ENCODE peak calls at places on chromosomes 5 and 9, in five cellular contexts. E is fibroblast of lung, T is cardiac muscle cell, F is sigmoid colon, Z is tibial artery. P is an unnamed sample. For H3K27me3, the result is how much of the 10 kb centered on the place peaks cover.

GRCh38 chr5:175797521-175798038 is 73.8 kb upstream of the CPLX2 start:
- DNase-seq in E (no peak), T (no peak), F (no peak), Z (no peak), P (no peak)

GRCh38 chr5:105836906-105837305 is 1833.8 kb downstream of the EFNA5 start:
- DNase-seq in E (no peak), T (no peak), F (no peak), Z (no peak), P (no peak)

GRCh38 chr5:140672455-140673186 is 755 bp downstream of the DND1 start:
- DNase-seq in E (peak), T (peak), F (no peak), Z (no peak), P (no peak)

GRCh38 chr5:139903805-139904565 is 108.4 kb downstream of the PSD2 start:
- DNase-seq in E (no peak), T (peak), F (peak), Z (peak), P (no peak)

GRCh38 chr5:139461698-139462097 is 845 bp downstream of the ECSCR start:
- DNase-seq in E (peak), T (peak), F (no peak), Z (no peak), P (no peak)

GRCh38 chr9:69122086-69122390 is 52.0 kb upstream of the TJP2 start:
- DNase-seq in E (peak), T (peak), F (peak), Z (peak), P (peak)

GRCh38 chr5:151123897-151124751 is 33.5 kb downstream of the ANXA6 start:
- DNase-seq in E (peak), T (peak), F (peak), Z (peak), P (no peak)

GRCh38 chr5:16536246-16536645 is 70.6 kb upstream of the ZNF622 start:
- DNase-seq in E (peak), T (no peak), F (no peak), Z (no peak), P (no peak)

GRCh38 chr5:107418902-107419301 is 251.8 kb downstream of the EFNA5 start:
- DNase-seq in E (no peak), T (no peak), F (no peak), Z (no peak), P (no peak)

GRCh38 chr9:78167356-78167755 is 68.5 kb upstream of the CEP78 start:
- DNase-seq in E (peak), T (no peak), F (no peak), Z (no peak), P (peak)

GRCh38 chr9:94085062-94085639 is 887 bp downstream of the PTPDC1 start:
- DNase-seq in E (peak), T (peak), F (no peak), Z (no peak), P (no peak)

GRCh38 chr9:89478821-89479668 is 18.9 kb downstream of the SEMA4D start:
- DNase-seq in E (no peak), T (no peak), F (peak), Z (no peak), P (no peak)

GRCh38 chr5:33793836-33794549 is 97.8 kb downstream of the ADAMTS12 start:
- DNase-seq in E (peak), T (peak), F (no peak), Z (no peak), P (no peak)

GRCh38 chr5:151328734-151329133 is 18.6 kb downstream of the SLC36A2 start:
- DNase-seq in E (no peak), T (peak), F (no peak), Z (no peak), P (no peak)

GRCh38 chr5:180563994-180564393 is 27.3 kb downstream of the SCGB3A1 start:
- DNase-seq in E (no peak), T (no peak), F (no peak), Z (no peak), P (no peak)

GRCh38 chr5:43637416-43637815 is 34.4 kb downstream of the NNT start:
- DNase-seq in E (no peak), T (no peak), F (no peak), Z (no peak), P (no peak)

GRCh38 chr5:88683506-88684135 is 199.4 kb downstream of the MEF2C start:
- DNase-seq in E (peak), T (no peak), F (no peak), Z (no peak), P (no peak)

GRCh38 chr5:33153373-33153772 is 287.4 kb upstream of the TARS1 start:
- DNase-seq in E (peak), T (no peak), F (no peak), Z (no peak), P (no peak)

GRCh38 chr9:93325307-93326035 is 126.0 kb upstream of the FAM120A start:
- DNase-seq in E (no peak), T (no peak), F (no peak), Z (no peak), P (no peak)

GRCh38 chr5:159041754-159042153 is 58.0 kb downstream of the EBF1 start:
- DNase-seq in E (peak), T (peak), F (no peak), Z (no peak), P (no peak)

GRCh38 chr9:4620881-4621555 is 41.1 kb upstream of the PLPP6 start:
- DNase-seq in E (peak), T (peak), F (no peak), Z (no peak), P (no peak)

GRCh38 chr9:88583901-88584596 is 49.1 kb downstream of the NXNL2 start:
- DNase-seq in E (peak), T (peak), F (no peak), Z (no peak), P (no peak)

GRCh38 chr9:124384210-124384609 is 31.0 kb downstream of the PSMB7 start:
- DNase-seq in E (no peak), T (no peak), F (no peak), Z (no peak), P (no peak)

GRCh38 chr9:33225319-33226152 is 14.4 kb upstream of the SPINK4 start:
- DNase-seq in E (peak), T (peak), F (no peak), Z (peak), P (peak)
- H3K4me3 ChIP-seq in E (no peak), T (no peak), F (no peak), Z (no peak), P (no peak)

GRCh38 chr9:136545065-136545965 is 533 bp downstream of the NOTCH1 start:
- DNase-seq in E (no peak), T (no peak), F (no peak), Z (no peak), P (peak)

GRCh38 chr9:136547508-136548215 is 1.8 kb upstream of the NOTCH1 start:
- DNase-seq in E (no peak), T (no peak), F (no peak), Z (no peak), P (peak)

GRCh38 chr9:136546697-136547481 is 1.0 kb upstream of the NOTCH1 start:
- DNase-seq in E (peak), T (peak), F (peak), Z (peak), P (no peak)

GRCh38 chr9:136544549-136545064 is 1.2 kb downstream of the NOTCH1 start:
- DNase-seq in E (no peak), T (peak), F (peak), Z (peak), P (peak)

DNA sequence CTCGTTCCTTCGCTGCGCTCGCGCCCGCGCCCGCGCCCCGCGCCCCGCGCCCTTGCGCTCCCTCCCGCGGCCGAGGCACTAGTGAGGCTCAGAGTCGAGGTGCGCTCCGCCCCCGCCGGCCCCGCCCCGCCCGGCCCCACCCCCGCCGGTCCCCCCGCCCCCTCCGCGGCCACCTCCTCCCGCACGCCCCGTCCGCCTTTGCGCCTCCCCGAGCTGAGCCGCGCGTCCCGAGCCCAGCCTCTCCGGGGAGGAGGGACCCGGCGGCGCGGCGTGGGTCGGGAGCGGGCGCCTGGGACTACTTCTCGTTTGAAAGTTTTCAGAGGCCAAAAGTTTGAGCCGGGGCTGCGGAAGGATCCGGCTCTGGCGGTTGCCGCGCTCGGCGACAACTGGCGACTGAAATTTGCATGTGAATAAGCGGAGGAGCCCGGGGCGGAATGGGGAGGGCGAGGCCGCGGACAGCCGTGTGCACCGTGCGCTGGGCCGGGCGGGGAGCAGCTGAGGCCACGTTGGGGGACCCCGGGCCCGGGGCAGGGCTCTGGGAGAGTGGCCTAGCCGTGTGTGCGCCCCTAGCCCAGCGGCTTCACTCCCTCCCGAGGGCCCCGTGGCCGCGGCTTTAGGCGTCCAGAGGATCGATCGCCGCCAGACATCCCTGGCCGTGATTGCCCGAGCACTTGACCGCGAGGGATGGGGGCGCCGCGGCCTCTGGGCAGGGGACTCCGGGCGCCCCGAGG is at the start of gene NOTCH1:
- DNase-seq in E (peak), T (peak), F (peak), Z (peak), P (peak)
- H3K27me3 ChIP-seq in E (under half), T (under half), F (under half), Z (under half), P (under half)

GRCh38 chr5:111083323-111083722 is 8.8 kb upstream of the WDR36 start:
- DNase-seq in E (no peak), T (no peak), F (no peak), Z (no peak), P (no peak)
- H3K27ac ChIP-seq in E (no peak), T (no peak), F (no peak), Z (no peak), P (no peak)

GRCh38 chr5:141957367-141957993 is 522 bp downstream of the PCDH12 start:
- DNase-seq in E (no peak), T (peak), F (no peak), Z (no peak), P (peak)
- H3K4me3 ChIP-seq in E (no peak), T (no peak), F (no peak), Z (no peak), P (no peak)

GRCh38 chr9:38387751-38388150 is 4.8 kb upstream of the ALDH1B1 start:
- DNase-seq in E (no peak), T (no peak), F (peak), Z (peak), P (no peak)
- H3K27me3 ChIP-seq in E (under half), T (under half), F (under half), Z (under half), P (under half)

GRCh38 chr5:146748533-146748932 is 130.0 kb downstream of the PPP2R2B start:
- DNase-seq in E (no peak), T (no peak), F (no peak), Z (no peak), P (no peak)

GRCh38 chr5:146745937-146746577 is 132.5 kb downstream of the PPP2R2B start:
- DNase-seq in E (peak), T (no peak), F (no peak), Z (no peak), P (no peak)

DNA sequence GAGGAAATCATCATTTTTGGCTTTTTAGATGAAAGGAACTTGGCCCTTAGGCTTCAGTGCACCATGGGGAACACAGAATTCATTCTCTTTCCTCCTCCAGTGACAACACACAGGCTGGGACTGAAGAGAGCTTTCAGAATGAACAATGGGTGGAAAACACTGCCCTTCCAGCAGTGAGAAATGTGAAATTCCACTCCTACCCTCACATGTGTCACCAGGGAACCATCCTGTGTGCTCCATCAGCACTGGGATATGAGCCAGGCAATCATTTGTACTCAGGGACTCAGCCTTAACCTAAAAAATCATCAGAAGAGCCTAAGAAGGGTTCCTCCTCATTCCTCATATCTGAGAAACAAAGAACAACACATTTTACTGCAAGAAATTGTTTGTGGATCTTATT is 134.2 kb downstream of the PPP2R2B start:
- DNase-seq in E (peak), T (peak), F (no peak), Z (no peak), P (no peak)
- H3K27ac ChIP-seq in E (no peak), T (no peak), F (no peak), Z (no peak), P (no peak)

GRCh38 chr5:98941131-98941883 is 12.5 kb upstream of the CHD1 start:
- DNase-seq in E (no peak), T (peak), F (no peak), Z (no peak), P (no peak)
- H3K4me3 ChIP-seq in E (no peak), T (no peak), F (no peak), Z (no peak), P (no peak)

P was measured in SJCRH30.